ENCODE peak calls at places on chromosomes 4 and X, in four cellular contexts. N is HFF-Myc, V is ureter, A is dorsolateral prefrontal cortex. Z is an unnamed sample.

GRCh38 chr4:98474408-98474844 is 184.0 kb downstream of the TSPAN5 start:
- DNase-seq in N (no peak), A (no peak), V (no peak), Z (no peak)

GRCh38 chr4:138572007-138572406 is 329.9 kb upstream of the SLC7A11 start:
- DNase-seq in V (no peak), N (no peak), A (no peak), Z (no peak)

GRCh38 chr4:57282556-57283310 is 172.5 kb upstream of the IGFBP7 start:
- DNase-seq in A (no peak), N (no peak), V (no peak), Z (no peak)

GRCh38 chr4:56410247-56410646 is 23.0 kb upstream of the AASDH start:
- DNase-seq in N (peak), A (no peak), V (peak), Z (no peak)

GRCh38 chrX:111382277-111382676 is 29.7 kb downstream of the DCX start:
- DNase-seq in V (no peak), N (no peak), A (no peak), Z (no peak)

GRCh38 chrX:40154229-40154852 is 56.6 kb upstream of the BCOR start:
- DNase-seq in V (no peak), N (no peak), A (no peak), Z (no peak)

GRCh38 chrX:129777218-129777768 is 2.5 kb upstream of the SASH3 start:
- DNase-seq in A (no peak), V (no peak), N (no peak), Z (peak)

GRCh38 chr4:69484011-69484410 is 11.7 kb downstream of the UGT2B4 start:
- DNase-seq in A (no peak), V (no peak), N (no peak), Z (no peak)

Z was measured in left cardiac atrium.